ENCODE peak calls at places on chromosomes 16 and 17, in nine cellular contexts. Q, L, B, C, Z, O, T, A and P are unnamed samples.

GRCh38 chr17:11493947-11494346 is 104.3 kb upstream of the DNAH9 start:
- DNase-seq in L (no peak), Z (no peak), O (no peak), C (no peak), B (no peak), Q (no peak), T (no peak), A (no peak), P (no peak)

GRCh38 chr16:2855536-2855935 is 2.4 kb downstream of the PRSS22 start:
- DNase-seq in A (no peak), B (no peak), Z (no peak), O (no peak), L (no peak), T (no peak), Q (no peak), C (no peak), P (no peak)

GRCh38 chr16:50114357-50115129 is 38.6 kb upstream of the TENT4B start:
- DNase-seq in L (no peak), B (no peak), Z (no peak), C (no peak), Q (no peak), A (no peak), O (no peak), T (no peak), P (no peak)

GRCh38 chr17:82019905-82020873 is 2.5 kb downstream of the CENPX start:
- DNase-seq in A (peak), T (peak), O (peak), B (peak), Z (peak), C (peak), Q (no peak), L (peak), P (peak)

GRCh38 chr16:30561212-30561816 is 3.1 kb upstream of the ZNF764 start:
- DNase-seq in L (peak), Q (no peak), C (no peak), A (no peak), Z (peak), T (peak), B (no peak), O (no peak), P (no peak)

GRCh38 chr17:45136846-45137560 is 1.5 kb downstream of the ACBD4 start:
- DNase-seq in Z (no peak), L (no peak), C (no peak), A (no peak), O (no peak), B (no peak), Q (no peak), T (no peak), P (no peak)

GRCh38 chr17:57084802-57085447 is at the start of gene AKAP1:
- DNase-seq in T (peak), L (peak), C (peak), A (peak), B (peak), Z (peak), Q (peak), O (peak), P (peak)

GRCh38 chr16:65283238-65283651 is 161.4 kb upstream of the CDH11 start:
- DNase-seq in Z (no peak), O (no peak), L (no peak), C (no peak), A (no peak), T (no peak), B (no peak), Q (no peak), P (no peak)

GRCh38 chr17:61877837-61878236 is 14.5 kb upstream of the BRIP1 start:
- DNase-seq in L (no peak), A (no peak), T (no peak), O (no peak), C (no peak), Z (no peak), B (no peak), Q (no peak), P (no peak)

GRCh38 chr16:73268311-73268997 is 220.5 kb upstream of the ZFHX3 start:
- DNase-seq in Z (no peak), T (no peak), A (peak), B (no peak), L (no peak), Q (peak), O (peak), C (no peak), P (peak)

GRCh38 chr16:19707699-19708497 is 10.1 kb downstream of the KNOP1 start:
- DNase-seq in O (no peak), L (no peak), Q (no peak), A (no peak), Z (no peak), T (no peak), C (no peak), B (no peak), P (no peak)

GRCh38 chr17:55005520-55005919 is 37.0 kb downstream of the STXBP4 start:
- DNase-seq in B (no peak), Z (no peak), C (no peak), Q (no peak), T (peak), L (peak), O (peak), A (no peak), P (peak)

GRCh38 chr17:59785091-59785799 is 77.8 kb downstream of the VMP1 start:
- DNase-seq in C (no peak), T (no peak), Q (no peak), L (peak), B (no peak), O (peak), Z (no peak), A (no peak), P (peak)

GRCh38 chr16:1691956-1692355 is 13.9 kb downstream of the JPT2 start:
- DNase-seq in L (peak), T (no peak), A (no peak), O (peak), Z (no peak), C (no peak), Q (no peak), B (no peak), P (peak)

GRCh38 chr17:57597531-57598453 is 147.3 kb downstream of the CCDC182 start:
- DNase-seq in A (peak), T (peak), B (no peak), C (no peak), Z (no peak), O (peak), Q (no peak), L (peak), P (peak)

GRCh38 chr17:57289613-57290012 is 33.3 kb downstream of the MSI2 start:
- DNase-seq in A (no peak), B (no peak), Z (no peak), L (no peak), Q (no peak), T (no peak), O (no peak), C (no peak), P (no peak)

GRCh38 chr17:59149051-59149450 is 5.9 kb downstream of the SKA2 start:
- DNase-seq in O (peak), C (no peak), L (peak), T (no peak), A (no peak), Z (no peak), Q (no peak), B (no peak), P (peak)

GRCh38 chr16:78034530-78034929 is 12.2 kb downstream of the CLEC3A start:
- DNase-seq in B (no peak), T (peak), Z (no peak), C (no peak), Q (no peak), A (no peak), L (no peak), O (no peak), P (no peak)

GRCh38 chr17:82909322-82909904 is 69.6 kb upstream of the ZNF750 start:
- DNase-seq in Q (no peak), C (peak), Z (no peak), A (no peak), T (peak), L (no peak), O (no peak), B (no peak), P (no peak)

GRCh38 chr16:55672471-55672870 is 16.7 kb downstream of the SLC6A2 start:
- DNase-seq in Z (no peak), C (no peak), A (no peak), Q (no peak), L (peak), B (no peak), T (no peak), O (peak), P (peak)

GRCh38 chr17:50831430-50832064 is 3.8 kb upstream of the WFIKKN2 start:
- DNase-seq in T (no peak), A (no peak), L (no peak), B (no peak), C (no peak), Q (no peak), Z (no peak), O (no peak), P (no peak)

GRCh38 chr16:88686062-88686438 is 257 bp downstream of the SNAI3 start:
- DNase-seq in B (no peak), O (no peak), T (peak), A (no peak), Z (no peak), Q (no peak), L (no peak), C (no peak), P (no peak)

GRCh38 chr16:83960521-83961249 is 7.4 kb upstream of the NECAB2 start:
- DNase-seq in L (no peak), Q (no peak), C (no peak), A (no peak), B (no peak), O (no peak), Z (no peak), T (no peak), P (no peak)

GRCh38 chr16:48131201-48131600 is 24.6 kb downstream of the ABCC12 start:
- DNase-seq in L (no peak), B (no peak), Z (no peak), Q (no peak), A (no peak), T (no peak), C (no peak), O (no peak), P (no peak)

GRCh38 chr17:27376637-27377547 is 79.4 kb upstream of the KSR1 start:
- DNase-seq in O (peak), Z (no peak), L (peak), B (no peak), A (no peak), C (no peak), Q (peak), T (no peak), P (peak)

GRCh38 chr16:70683146-70683944 is 2.5 kb downstream of the MTSS2 start:
- DNase-seq in O (no peak), C (no peak), L (no peak), A (no peak), Q (no peak), Z (no peak), T (no peak), B (no peak), P (no peak)

GRCh38 chr16:71421911-71422310 is 19.9 kb downstream of the TLE7 start:
- DNase-seq in C (no peak), Q (no peak), L (peak), O (no peak), Z (no peak), T (peak), A (no peak), B (no peak), P (peak)

GRCh38 chr17:11495616-11496015 is 102.7 kb upstream of the DNAH9 start:
- DNase-seq in A (no peak), T (no peak), Q (no peak), O (no peak), C (no peak), B (no peak), Z (no peak), L (no peak), P (no peak)

GRCh38 chr17:14510136-14510535 is 209.3 kb downstream of the HS3ST3B1 start:
- DNase-seq in T (no peak), Q (no peak), A (no peak), O (peak), L (peak), C (no peak), Z (no peak), B (no peak), P (peak)

GRCh38 chr17:8163978-8164814 is 1.4 kb upstream of the VAMP2 start:
- DNase-seq in L (peak), O (peak), Q (no peak), C (peak), Z (peak), B (peak), A (peak), T (peak), P (peak)

GRCh38 chr17:46832945-46833839 is 14.7 kb upstream of the WNT3 start:
- DNase-seq in L (peak), T (no peak), C (no peak), A (peak), B (no peak), Q (peak), Z (no peak), O (peak), P (peak)

GRCh38 chr17:39672522-39673334 is 4.5 kb downstream of the PNMT start:
- DNase-seq in L (no peak), A (no peak), B (no peak), O (no peak), C (no peak), Z (no peak), Q (no peak), T (no peak), P (no peak)

GRCh38 chr16:9053006-9053601 is 38.3 kb upstream of the HAPSTR1 start:
- DNase-seq in O (peak), A (peak), Q (peak), Z (no peak), T (no peak), C (no peak), B (no peak), L (peak), P (peak)

GRCh38 chr16:67150058-67150832 is 553 bp downstream of the B3GNT9 start:
- DNase-seq in Q (no peak), C (no peak), L (peak), T (no peak), O (peak), B (no peak), Z (no peak), A (no peak), P (peak)

GRCh38 chr16:9965079-9965478 is 217.1 kb downstream of the GRIN2A start:
- DNase-seq in Q (no peak), B (no peak), T (no peak), L (no peak), O (no peak), Z (no peak), A (no peak), C (no peak), P (no peak)

GRCh38 chr16:87826798-87827587 is 42.3 kb downstream of the SLC7A5 start:
- DNase-seq in A (no peak), L (no peak), O (no peak), Q (no peak), T (no peak), C (no peak), Z (no peak), B (no peak), P (no peak)

GRCh38 chr16:53692146-53692545 is 11.5 kb downstream of the RPGRIP1L start:
- DNase-seq in Q (no peak), T (no peak), A (no peak), B (no peak), O (no peak), C (no peak), Z (no peak), L (no peak), P (no peak)

GRCh38 chr16:77002644-77003043 is 188.3 kb upstream of the MON1B start:
- DNase-seq in B (no peak), T (no peak), A (no peak), O (no peak), Q (no peak), C (no peak), L (no peak), Z (no peak), P (no peak)

GRCh38 chr16:54355251-54355650 is 68.7 kb upstream of the IRX3 start:
- DNase-seq in A (no peak), L (peak), Z (no peak), O (peak), Q (no peak), T (no peak), B (no peak), C (no peak), P (peak)

GRCh38 chr16:57689772-57690558 is 4.6 kb upstream of the DRC7 start:
- DNase-seq in B (no peak), Q (no peak), A (no peak), O (no peak), C (peak), L (no peak), Z (peak), T (peak), P (no peak)